ENCODE peak calls at places on chromosomes 13 and 19, in four cellular contexts. U, P, L and H are unnamed samples.

GRCh38 chr19:12628040-12629022 is 17.6 kb downstream of the ZNF791 start:
- ATAC-seq in U (no peak), P (no peak), L (no peak), H (no peak)

GRCh38 chr19:32642771-32643170 is 32.2 kb downstream of the ANKRD27 start:
- ATAC-seq in U (peak), P (no peak), L (no peak), H (no peak)

GRCh38 chr19:14369399-14370168 is 11.7 kb upstream of the ADGRE5 start:
- ATAC-seq in U (peak), P (peak), L (no peak), H (no peak)

GRCh38 chr19:54147676-54148075 is 10.1 kb downstream of the CNOT3 start:
- ATAC-seq in U (peak), P (peak), L (no peak), H (no peak)

GRCh38 chr19:6873708-6874431 is 13.5 kb upstream of the ADGRE1 start:
- ATAC-seq in U (no peak), P (no peak), L (no peak), H (no peak)

GRCh38 chr19:57302020-57302465 is 18.2 kb upstream of the ZNF543 start:
- ATAC-seq in U (peak), P (no peak), L (peak), H (peak)

GRCh38 chr19:1651061-1651547 is 1.3 kb downstream of the TCF3 start:
- ATAC-seq in U (no peak), P (no peak), L (no peak), H (no peak)

GRCh38 chr19:1468274-1469199 is 10.5 kb downstream of the C19orf25 start:
- ATAC-seq in U (no peak), P (no peak), L (no peak), H (no peak)

GRCh38 chr13:60392136-60392535 is 4.9 kb upstream of the TDRD3 start:
- ATAC-seq in U (no peak), P (no peak), L (no peak), H (no peak)

GRCh38 chr13:110517505-110518149 is 43.9 kb downstream of the RAB20 start:
- ATAC-seq in U (no peak), P (no peak), L (no peak), H (no peak)

GRCh38 chr13:24233351-24233901 is 72.9 kb downstream of the SPATA13 start:
- ATAC-seq in U (peak), P (no peak), L (no peak), H (peak)

GRCh38 chr19:14733574-14733973 is 43.7 kb downstream of the ZNF333 start:
- ATAC-seq in U (no peak), P (no peak), L (no peak), H (no peak)

GRCh38 chr19:41882568-41883462 is at the start of gene ARHGEF1:
- ATAC-seq in U (peak), P (no peak), L (no peak), H (peak)

GRCh38 chr13:57409121-57409520 is 222.4 kb upstream of the PCDH17 start:
- ATAC-seq in U (no peak), P (no peak), L (no peak), H (no peak)

GRCh38 chr19:16351133-16351809 is 26.6 kb downstream of the KLF2 start:
- ATAC-seq in U (no peak), P (no peak), L (no peak), H (no peak)

GRCh38 chr13:90838561-90838960 is 508.9 kb upstream of the MIR17HG start:
- ATAC-seq in U (no peak), P (no peak), L (peak), H (no peak)

GRCh38 chr19:33344210-33344609 is 29.3 kb upstream of the CEBPG start:
- ATAC-seq in U (peak), P (peak), L (no peak), H (no peak)

GRCh38 chr19:1076951-1077350 is 10.0 kb downstream of the ARHGAP45 start:
- ATAC-seq in U (peak), P (no peak), L (peak), H (no peak)

GRCh38 chr13:109919715-109920375 is 133.5 kb upstream of the IRS2 start:
- ATAC-seq in U (no peak), P (no peak), L (no peak), H (peak)